ENCODE peak calls at places on chromosome 17, in nine cellular contexts. V is type B pancreatic cell, E is AG04450, D is lower lobe of right lung, U is mucosa of descending colon, G is GM13977, B is OCI-LY7, I is lower leg skin, X is A549. K is an unnamed sample.
A peak's percentile ranks its signal among the peaks of the same experiment; 100 is the strongest.

GRCh38 chr17:43025290-43025657 is 243 bp downstream of the RND2 start:
- DNase-seq in V (no peak), E (no peak), D (no peak), U (no peak), G (no peak), B (no peak), I (no peak), X (no peak), K (no peak)

GRCh38 chr17:48625502-48626201 is 506 bp downstream of the HOXB9 start:
- DNase-seq in V (no peak), E (no peak), D (no peak), U (peak; percentile 89), G (peak; percentile 84), B (no peak), I (no peak), X (peak; percentile 84), K (peak; percentile 39)

GRCh38 chr17:75313941-75314550 is 24.8 kb upstream of the SLC25A19 start:
- DNase-seq in V (no peak), E (no peak), D (peak; percentile 63), U (peak; percentile 35), G (no peak), B (no peak), I (no peak), X (no peak), K (no peak)

GRCh38 chr17:82200743-82201497 is 11.7 kb downstream of the CCDC57 start:
- DNase-seq in V (no peak), E (no peak), D (no peak), U (no peak), G (no peak), B (no peak), I (no peak), X (no peak), K (peak; percentile 55)

GRCh38 chr17:35774499-35774898 is 13.8 kb downstream of the C17orf50 start:
- DNase-seq in V (no peak), E (no peak), D (peak; percentile 63), U (peak; percentile 77), G (no peak), B (no peak), I (no peak), X (no peak), K (no peak)

GRCh38 chr17:35784895-35785294 is 10.5 kb downstream of the MMP28 start:
- DNase-seq in V (no peak), E (no peak), D (no peak), U (no peak), G (no peak), B (no peak), I (peak; percentile 43), X (no peak), K (no peak)

GRCh38 chr17:18157354-18157985 is 26.2 kb upstream of the ALKBH5 start:
- DNase-seq in V (no peak), E (no peak), D (no peak), U (no peak), G (peak; percentile 47), B (no peak), I (no peak), X (no peak), K (no peak)

GRCh38 chr17:37710344-37710886 is 34.4 kb downstream of the HNF1B start:
- DNase-seq in V (no peak), E (no peak), D (peak; percentile 89), U (peak; percentile 97), G (no peak), B (peak; percentile 25), I (no peak), X (peak; percentile 72), K (no peak)

GRCh38 chr17:6476834-6477210 is 32.6 kb downstream of the PIMREG start:
- DNase-seq in V (no peak), E (no peak), D (no peak), U (no peak), G (no peak), B (no peak), I (no peak), X (no peak), K (no peak)

GRCh38 chr17:45575126-45575885 is 84.8 kb upstream of the PLEKHM1 start:
- DNase-seq in V (no peak), E (no peak), D (no peak), U (no peak), G (peak; percentile 56), B (no peak), I (no peak), X (no peak), K (no peak)

DNA sequence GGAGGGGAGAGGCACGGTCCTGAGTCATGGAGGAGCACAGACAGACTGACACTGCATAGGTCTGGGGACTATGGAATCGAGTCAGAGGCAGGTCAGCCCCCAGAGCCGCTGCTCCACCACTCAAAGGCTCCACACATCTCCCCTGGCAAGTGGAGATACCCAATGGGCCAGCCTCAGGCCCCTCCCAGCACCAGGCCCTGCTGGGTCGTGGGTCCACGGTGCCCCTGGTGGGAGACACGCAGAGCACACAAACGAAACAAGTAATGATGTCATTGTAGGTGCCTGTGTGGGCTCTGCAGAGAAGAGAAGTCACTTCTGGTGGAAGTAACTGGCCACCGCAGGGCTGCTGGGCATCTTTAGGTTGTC is 59.4 kb upstream of the ENPP7 start:
- DNase-seq in V (no peak), E (no peak), D (no peak), U (no peak), G (no peak), B (no peak), I (no peak), X (no peak), K (no peak)
- TF ChIP-seq CTCF in V (no peak), E (no peak), D (no peak), U (no peak), G (no peak), B (no peak), I (no peak), X (no peak), K (no peak)

DNA sequence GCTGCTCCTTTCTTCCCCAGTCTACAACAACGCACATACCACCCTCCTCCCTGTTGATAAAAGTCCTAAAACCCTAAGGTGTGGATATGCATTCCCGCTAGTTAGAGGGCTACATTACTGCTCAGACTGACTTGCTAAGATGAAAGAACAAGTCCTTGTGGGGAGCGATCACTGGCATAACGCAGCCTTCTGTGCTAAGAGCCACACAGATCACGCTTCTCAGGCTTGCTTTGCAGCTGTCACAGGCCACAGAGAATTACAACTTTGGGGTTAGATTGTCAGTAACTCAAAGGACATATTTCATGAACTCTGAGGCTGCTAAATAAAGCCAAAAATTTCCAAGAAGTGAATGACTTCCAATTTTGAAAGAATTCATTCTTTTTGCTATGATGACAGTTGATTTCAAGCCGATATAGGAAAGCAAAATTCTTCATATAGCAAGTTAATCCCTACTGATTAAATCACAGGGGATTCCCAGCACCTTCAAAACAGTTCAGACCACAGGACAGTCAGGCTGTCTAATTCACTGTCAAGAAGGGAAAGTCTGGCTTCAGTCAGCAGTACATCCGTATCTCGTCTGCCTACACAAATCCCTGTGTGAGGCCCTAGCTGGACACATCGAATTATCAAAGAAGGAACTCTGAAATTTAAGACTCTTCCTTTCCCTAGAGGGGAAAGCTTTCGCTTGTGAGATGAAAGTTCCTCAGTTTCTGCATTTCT is 107.1 kb downstream of the VPS53 start:
- DNase-seq in V (no peak), E (no peak), D (no peak), U (no peak), G (no peak), B (no peak), I (no peak), X (no peak), K (no peak)
- TF ChIP-seq CTCF in V (no peak), E (no peak), D (no peak), U (no peak), G (no peak), B (no peak), I (no peak), X (no peak), K (no peak)

GRCh38 chr17:8149419-8150193 is 2.6 kb downstream of the PER1 start:
- DNase-seq in V (no peak), E (no peak), D (peak; percentile 52), U (no peak), G (no peak), B (no peak), I (no peak), X (no peak), K (no peak)

GRCh38 chr17:8150194-8151119 is 1.7 kb downstream of the PER1 start:
- DNase-seq in V (no peak), E (no peak), D (peak; percentile 45), U (no peak), G (no peak), B (no peak), I (no peak), X (no peak), K (no peak)

GRCh38 chr17:8152112-8152775 is at the start of gene PER1:
- DNase-seq in V (peak; percentile 95), E (peak; percentile 78), D (peak; percentile 99), U (peak; percentile 94), G (peak; percentile 95), B (peak; percentile 89), I (peak; percentile 96), X (peak; percentile 98), K (peak; percentile 83)

GRCh38 chr17:8151641-8152111 is 528 bp downstream of the PER1 start:
- DNase-seq in V (no peak), E (no peak), D (peak; percentile 94), U (peak; percentile 79), G (no peak), B (peak; percentile 41), I (peak; percentile 88), X (no peak), K (no peak)

DNA sequence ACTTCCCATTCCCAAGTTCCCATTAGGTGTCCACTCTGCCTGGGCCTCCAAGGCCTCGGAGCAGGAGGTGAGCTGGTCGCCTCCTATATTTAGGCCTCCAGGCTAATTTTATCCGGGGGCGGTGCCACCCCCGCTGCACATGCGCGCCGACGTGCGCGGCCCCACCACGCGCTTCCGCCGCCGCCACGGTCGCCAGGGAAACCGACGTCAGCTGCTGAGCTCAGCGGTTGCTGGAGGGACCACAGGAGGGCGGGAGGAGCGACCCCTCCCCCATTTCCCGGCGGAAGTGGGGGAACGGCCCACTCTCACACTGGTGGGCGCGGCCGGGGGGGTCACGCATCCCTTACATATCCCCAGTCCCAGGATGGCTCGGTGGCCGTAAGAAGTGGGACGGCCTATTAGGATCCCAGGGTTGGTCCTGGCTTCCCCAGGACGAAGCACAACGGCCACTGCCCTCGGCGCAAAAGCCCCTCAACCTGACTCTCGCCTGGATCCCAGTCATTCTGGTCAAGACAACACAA is 1.0 kb downstream of the PER1 start:
- DNase-seq in V (no peak), E (peak; percentile 63), D (peak; percentile 93), U (peak; percentile 88), G (peak; percentile 93), B (peak; percentile 89), I (peak; percentile 83), X (no peak), K (peak; percentile 89)
- TF ChIP-seq CTCF in V (no peak), E (no peak), D (no peak), U (no peak), G (no peak), B (no peak), I (no peak), X (no peak), K (no peak)

DNA sequence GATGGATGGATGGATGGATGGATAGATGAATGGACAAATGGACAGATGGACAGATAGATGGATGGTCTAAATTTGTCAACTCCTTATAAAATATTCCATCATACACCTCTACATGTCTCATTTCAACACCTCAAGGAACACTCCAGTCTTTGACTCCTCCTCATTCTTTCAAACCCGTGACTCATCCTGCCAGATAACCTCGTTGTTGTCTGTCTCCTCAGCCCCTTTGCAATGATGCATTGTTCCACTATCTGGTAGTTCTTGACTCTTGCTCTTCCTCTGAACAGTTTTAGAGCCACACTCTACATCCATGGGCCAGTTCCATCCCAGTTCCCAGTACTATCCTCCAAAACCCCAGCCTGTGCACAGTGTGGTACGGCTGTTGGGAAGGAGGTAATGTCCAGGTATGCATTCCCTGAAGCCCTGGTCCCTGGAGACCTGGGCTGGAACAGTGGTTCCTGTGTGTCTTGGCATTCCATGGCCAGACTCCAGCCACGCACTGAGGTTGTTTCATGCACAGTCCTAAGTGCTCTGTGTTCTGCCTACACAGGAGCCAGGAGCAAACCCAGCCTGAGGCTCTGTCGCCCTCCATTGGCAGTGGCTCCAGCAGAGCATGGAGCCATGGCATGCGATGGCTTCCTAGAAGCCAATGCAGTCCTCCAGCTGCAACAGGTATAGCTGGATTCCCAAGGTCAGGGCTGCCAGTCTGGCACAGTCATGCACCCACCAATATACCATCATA is 105.7 kb downstream of the C17orf67 start:
- DNase-seq in V (no peak), E (no peak), D (no peak), U (no peak), G (no peak), B (no peak), I (no peak), X (no peak), K (no peak)
- TF ChIP-seq CTCF in V (no peak), E (no peak), D (no peak), U (no peak), G (no peak), B (no peak), I (no peak), X (no peak), K (no peak)

K was measured in natural killer cell.